ENCODE peak calls at places on chromosomes 4 and X, in six cellular contexts. K is K562, Q is HCT116, N is GM12878, H is HepG2, M is H1. C is an unnamed sample.

GRCh38 chr4:169222768-169223167 is 48.0 kb downstream of the SH3RF1 start:
- DNase-seq in M (no peak), K (no peak), H (no peak), N (no peak), Q (no peak), C (no peak)

GRCh38 chr4:101349346-101350064 is 2.2 kb upstream of the PPP3CA start:
- DNase-seq in H (no peak), Q (peak; percentile 72), M (no peak), K (no peak), N (no peak), C (no peak)

GRCh38 chrX:6021316-6022091 is 207.2 kb downstream of the NLGN4X start:
- DNase-seq in M (peak; percentile 61), N (no peak), K (no peak), H (peak; percentile 2), Q (no peak), C (peak; percentile 42)

GRCh38 chr4:123954220-123954619 is 557.6 kb downstream of the SPRY1 start:
- DNase-seq in H (no peak), M (no peak), N (no peak), K (no peak), Q (no peak), C (no peak)

GRCh38 chr4:147367841-147368385 is 113.0 kb upstream of the EDNRA start:
- DNase-seq in K (no peak), Q (no peak), M (no peak), H (no peak), N (no peak), C (no peak)

GRCh38 chr4:158873795-158874359 is 105.1 kb downstream of the FNIP2 start:
- DNase-seq in M (no peak), N (no peak), Q (peak; percentile 15), H (peak; percentile 5), K (no peak), C (no peak)

GRCh38 chrX:30812326-30812725 is 76.7 kb downstream of the TAB3 start:
- DNase-seq in N (no peak), M (no peak), K (no peak), Q (no peak), H (peak; percentile 35), C (no peak)

GRCh38 chr4:22857411-22857810 is 164.7 kb downstream of the GBA3 start:
- DNase-seq in N (no peak), Q (no peak), M (no peak), H (no peak), K (no peak), C (no peak)

GRCh38 chr4:41881931-41882621 is 53.2 kb upstream of the TMEM33 start:
- DNase-seq in K (no peak), H (no peak), M (peak; percentile 71), N (no peak), Q (no peak), C (no peak)

GRCh38 chr4:165931741-165932140 is 58.7 kb downstream of the TLL1 start:
- DNase-seq in N (no peak), K (no peak), Q (no peak), M (no peak), H (no peak), C (no peak)

GRCh38 chr4:142959156-142959555 is 113.1 kb upstream of the INPP4B start:
- DNase-seq in Q (no peak), K (no peak), M (no peak), N (no peak), H (no peak), C (no peak)

GRCh38 chrX:25858273-25858880 is 279.8 kb upstream of the MAGEB18 start:
- DNase-seq in M (no peak), H (no peak), K (no peak), Q (no peak), N (no peak), C (no peak)

GRCh38 chr4:186144180-186144579 is 39.7 kb downstream of the FAM149A start:
- DNase-seq in N (no peak), H (no peak), K (no peak), M (peak; percentile 59), Q (no peak), C (no peak)

GRCh38 chr4:107183155-107183774 is 147.2 kb upstream of the DKK2 start:
- DNase-seq in Q (peak; percentile 55), H (peak; percentile 67), N (peak; percentile 3), M (no peak), K (peak; percentile 46), C (peak; percentile 23)

GRCh38 chr4:118849867-118850812 is 14.2 kb upstream of the SEC24D start:
- DNase-seq in Q (no peak), N (no peak), K (no peak), M (no peak), H (no peak), C (peak; percentile 63)

GRCh38 chr4:108320066-108320465 is 151.3 kb upstream of the LEF1 start:
- DNase-seq in N (no peak), M (no peak), Q (no peak), H (no peak), K (no peak), C (no peak)

GRCh38 chr4:105106416-105106815 is 40.3 kb upstream of the TET2 start:
- DNase-seq in N (no peak), K (no peak), M (no peak), Q (no peak), H (no peak), C (no peak)

GRCh38 chr4:102503831-102504786 is 3.0 kb downstream of the NFKB1 start:
- DNase-seq in Q (no peak), H (no peak), N (no peak), K (no peak), M (no peak), C (no peak)

GRCh38 chr4:11724731-11725130 is 296.0 kb upstream of the HS3ST1 start:
- DNase-seq in H (no peak), M (no peak), Q (no peak), K (no peak), N (no peak), C (no peak)

GRCh38 chrX:110315541-110315940 is 2.3 kb downstream of the AMMECR1 start:
- DNase-seq in N (peak; percentile 36), H (no peak), K (no peak), Q (no peak), M (no peak), C (no peak)

GRCh38 chr4:10007436-10007740 is 13.9 kb downstream of the SLC2A9 start:
- DNase-seq in K (no peak), M (no peak), H (no peak), N (no peak), Q (no peak), C (no peak)

GRCh38 chr4:63275491-63275890 is 1133.8 kb downstream of the TECRL start:
- DNase-seq in K (no peak), M (no peak), H (no peak), Q (no peak), N (no peak), C (no peak)

GRCh38 chrX:151711787-151712186 is 4.0 kb upstream of the FATE1 start:
- DNase-seq in N (no peak), H (no peak), K (no peak), Q (no peak), M (no peak), C (no peak)

GRCh38 chrX:41822917-41823316 is 98.9 kb downstream of the GPR82 start:
- DNase-seq in H (no peak), M (no peak), Q (no peak), N (no peak), K (peak; percentile 16), C (no peak)

GRCh38 chr4:19807505-19807904 is 444.2 kb upstream of the SLIT2 start:
- DNase-seq in K (no peak), M (no peak), H (no peak), Q (no peak), N (no peak), C (no peak)

GRCh38 chrX:21982311-21982710 is 41.8 kb downstream of the SMS start:
- DNase-seq in H (no peak), N (no peak), K (no peak), M (no peak), Q (no peak), C (no peak)

GRCh38 chr4:126004936-126005335 is 690.2 kb downstream of the FAT4 start:
- DNase-seq in K (no peak), N (no peak), M (no peak), H (no peak), Q (no peak), C (no peak)

GRCh38 chr4:7170012-7170411 is 22.3 kb upstream of the SORCS2 start:
- DNase-seq in Q (no peak), M (no peak), K (no peak), N (no peak), H (no peak), C (no peak)

DNA sequence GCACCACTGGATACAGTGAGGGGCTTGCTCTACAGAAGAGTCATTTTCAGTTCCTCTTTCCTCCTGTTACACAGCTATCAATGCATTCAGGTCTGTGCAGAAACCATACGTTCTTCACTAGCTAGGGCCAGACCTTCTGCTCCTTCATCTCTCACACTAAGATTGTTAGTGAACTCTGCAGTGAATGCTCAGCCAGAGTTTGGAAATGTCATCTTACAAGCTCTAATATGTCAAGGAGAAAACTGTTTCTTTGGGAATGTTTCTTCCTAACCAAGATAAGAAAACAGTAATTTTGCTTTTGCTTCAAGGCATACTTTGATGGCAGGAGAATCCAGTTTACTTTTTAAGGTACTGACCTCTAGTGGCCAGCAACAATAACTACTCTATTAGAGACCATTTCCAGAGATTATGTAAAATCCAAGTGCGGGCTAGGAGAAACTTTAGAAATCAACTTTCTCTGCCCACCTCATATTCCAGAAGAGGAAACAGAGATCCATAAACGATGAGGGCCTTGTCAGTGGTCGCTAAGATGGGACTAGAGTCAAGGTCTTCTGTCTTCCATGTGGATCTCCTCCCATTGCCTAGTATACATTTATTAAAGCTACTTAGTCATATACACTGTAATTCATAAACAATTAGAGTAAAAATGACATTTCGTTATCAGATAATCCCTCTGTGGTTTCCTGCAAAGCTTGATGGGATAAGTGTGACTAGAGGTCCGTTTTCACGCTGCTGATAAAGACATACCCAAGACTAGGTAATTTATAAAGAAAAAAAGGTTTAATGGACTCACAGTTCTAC is 12.1 kb upstream of the CC2D2A start:
- DNase-seq in N (peak; percentile 20), M (no peak), H (peak; percentile 24), Q (no peak), K (peak; percentile 29), C (peak; percentile 38)
- TF ChIP-seq ZNF274 in N (no peak), M (no peak), H (no peak), Q (no peak), K (no peak), C (no peak)

GRCh38 chr4:94806376-94806775 is 48.6 kb downstream of the BMPR1B start:
- DNase-seq in K (no peak), N (no peak), H (no peak), M (no peak), Q (no peak), C (no peak)
- TF ChIP-seq ZNF274 in K (no peak), N (no peak), H (no peak), M (no peak), Q (no peak), C (no peak)

GRCh38 chrX:139293991-139294390 is 236.5 kb upstream of the F9 start:
- DNase-seq in N (no peak), M (no peak), Q (no peak), K (no peak), H (no peak), C (no peak)

GRCh38 chrX:139297638-139298037 is 232.9 kb upstream of the F9 start:
- DNase-seq in K (no peak), H (no peak), Q (no peak), N (no peak), M (no peak), C (no peak)

GRCh38 chrX:139299309-139299708 is 231.2 kb upstream of the F9 start:
- DNase-seq in M (no peak), K (no peak), H (no peak), Q (no peak), N (no peak), C (no peak)

GRCh38 chrX:139298437-139298836 is 232.1 kb upstream of the F9 start:
- DNase-seq in Q (no peak), K (no peak), H (no peak), N (no peak), M (no peak), C (no peak)
- TF ChIP-seq ZNF274 in Q (no peak), K (no peak), H (no peak), N (no peak), M (no peak), C (no peak)

GRCh38 chrX:23503835-23504539 is 163.3 kb upstream of the PRDX4 start:
- DNase-seq in H (peak; percentile 15), K (no peak), N (no peak), Q (peak; percentile 79), M (no peak), C (no peak)
- TF ChIP-seq ZNF274 in H (no peak), K (no peak), N (no peak), Q (no peak), M (no peak), C (no peak)